ENCODE peak calls at places on chromosomes 2 and 18, in nine cellular contexts. P is mesendoderm, N is cardiac muscle cell, W is tibial artery, D is OCI-LY7, O is spleen, U is trophoblast cell, Q is prostate gland, S is IMR-90. B is an unnamed sample.

GRCh38 chr18:48801728-48802542 is 148.8 kb downstream of the SMAD7 start:
- DNase-seq in D (no peak), O (peak), S (no peak), W (peak), P (no peak), N (no peak), Q (no peak), U (peak), B (no peak)

GRCh38 chr2:453132-453531 is 165.2 kb upstream of the ALKAL2 start:
- DNase-seq in S (no peak), Q (no peak), P (no peak), W (no peak), O (no peak), U (no peak), N (no peak), D (no peak), B (no peak)

GRCh38 chr18:55575066-55575465 is 12.9 kb downstream of the TCF4 start:
- DNase-seq in P (no peak), W (no peak), D (no peak), S (no peak), U (no peak), O (no peak), Q (no peak), N (no peak), B (no peak)

GRCh38 chr2:16199882-16200590 is 259.7 kb downstream of the MYCN start:
- DNase-seq in S (no peak), O (no peak), Q (no peak), W (no peak), U (no peak), P (no peak), N (no peak), D (no peak), B (no peak)

GRCh38 chr2:136005462-136006205 is 20.2 kb upstream of the DARS1 start:
- DNase-seq in S (peak), P (no peak), D (peak), W (no peak), Q (no peak), U (no peak), N (no peak), O (no peak), B (no peak)

GRCh38 chr2:33552758-33553461 is 46.2 kb downstream of the FAM98A start:
- DNase-seq in W (no peak), O (no peak), D (no peak), U (peak), Q (no peak), N (peak), S (peak), P (no peak), B (no peak)

GRCh38 chr2:96663177-96663576 is 20.6 kb downstream of the FER1L5 start:
- DNase-seq in O (no peak), W (no peak), S (no peak), D (no peak), U (peak), P (no peak), Q (no peak), N (no peak), B (no peak)

GRCh38 chr2:26556309-26557243 is 78.7 kb upstream of the OTOF start:
- DNase-seq in Q (no peak), S (no peak), O (peak), W (peak), N (no peak), D (no peak), P (no peak), U (no peak), B (no peak)

GRCh38 chr2:224869601-224870000 is 153.4 kb upstream of the CCDC195 start:
- DNase-seq in Q (no peak), W (no peak), O (no peak), N (peak), P (no peak), U (no peak), D (no peak), S (peak), B (no peak)

GRCh38 chr2:181106229-181106628 is 125.8 kb downstream of the UBE2E3 start:
- DNase-seq in D (no peak), O (no peak), U (no peak), Q (no peak), W (no peak), N (no peak), S (no peak), P (peak), B (no peak)

GRCh38 chr2:223943561-223944008 is 1.6 kb downstream of the WDFY1 start:
- DNase-seq in O (no peak), U (peak), S (peak), D (no peak), W (no peak), N (peak), P (no peak), Q (no peak), B (no peak)

GRCh38 chr2:240209493-240209892 is 69.0 kb upstream of the OTOS start:
- DNase-seq in P (no peak), U (no peak), S (no peak), Q (no peak), D (no peak), W (peak), O (peak), N (no peak), B (no peak)

GRCh38 chr2:177906041-177906718 is 166.4 kb downstream of the PDE11A start:
- DNase-seq in O (peak), S (peak), N (peak), P (peak), W (no peak), Q (no peak), D (peak), U (peak), B (peak)

GRCh38 chr18:76450912-76451421 is 44.1 kb downstream of the ZNF516 start:
- DNase-seq in N (peak), S (peak), U (peak), P (peak), Q (no peak), O (peak), D (no peak), W (no peak), B (peak)

GRCh38 chr2:60446413-60447358 is 106.8 kb downstream of the BCL11A start:
- DNase-seq in O (no peak), N (no peak), D (peak), Q (no peak), W (no peak), P (no peak), S (no peak), U (no peak), B (no peak)

GRCh38 chr2:217645891-217646290 is 356.9 kb downstream of the TNS1 start:
- DNase-seq in W (no peak), S (peak), D (no peak), P (no peak), O (no peak), Q (no peak), N (peak), U (no peak), B (no peak)

GRCh38 chr2:109447811-109448210 is 166.0 kb downstream of the SEPTIN10 start:
- DNase-seq in W (peak), U (no peak), Q (no peak), P (no peak), S (no peak), N (no peak), D (no peak), O (peak), B (no peak)

GRCh38 chr2:7974086-7974485 is 707.8 kb upstream of the ID2 start:
- DNase-seq in O (no peak), N (no peak), D (no peak), Q (no peak), U (peak), W (no peak), P (no peak), S (no peak), B (no peak)

GRCh38 chr2:127097841-127098651 is 8.9 kb downstream of the BIN1 start:
- DNase-seq in Q (no peak), S (no peak), N (no peak), O (peak), W (no peak), D (no peak), P (no peak), U (no peak), B (no peak)

DNA sequence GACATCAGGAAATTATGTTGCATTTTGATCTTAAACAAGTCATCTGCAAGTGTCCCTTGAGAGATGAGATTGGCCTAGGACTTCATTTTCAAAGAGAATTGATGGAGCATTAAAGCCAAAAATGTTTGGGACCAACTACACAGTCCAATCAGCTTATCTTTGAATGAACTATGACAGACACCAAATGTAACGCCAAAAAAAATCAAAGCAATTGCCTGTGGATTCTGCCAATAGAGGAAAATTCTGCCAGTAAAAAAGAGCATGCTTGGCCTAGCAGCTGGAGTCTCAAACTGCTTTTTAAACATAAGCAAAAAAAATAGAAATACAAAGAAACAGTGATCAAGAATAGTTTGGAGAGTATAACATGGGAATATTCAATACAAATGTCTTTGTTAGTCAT is 594.5 kb upstream of the CHAC2 start:
- DNase-seq in U (no peak), O (no peak), Q (no peak), W (no peak), N (no peak), P (no peak), D (no peak), S (no peak), B (no peak)
- H3K27ac ChIP-seq in U (no peak), O (no peak), Q (no peak), W (no peak), N (no peak), P (no peak), D (no peak), S (no peak), B (no peak)

DNA sequence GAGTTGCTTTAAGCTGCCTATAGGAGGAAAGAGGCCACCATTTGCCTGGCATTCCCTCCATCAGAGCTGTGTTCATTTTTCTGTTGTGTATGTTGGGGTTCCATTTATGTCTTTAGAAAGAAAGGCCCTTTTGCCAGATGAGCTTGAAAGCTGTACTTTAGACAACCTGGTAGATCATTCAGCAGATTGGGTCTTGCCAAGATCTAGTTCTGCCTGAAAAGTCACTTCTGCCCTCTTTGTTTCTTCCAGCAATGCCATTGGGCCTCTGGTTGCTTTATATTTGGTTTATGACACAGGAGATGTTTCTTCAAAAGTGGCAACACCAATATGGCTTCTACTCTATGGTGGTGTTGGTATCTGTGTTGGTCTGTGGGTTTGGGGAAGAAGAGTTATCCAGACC is 14.4 kb downstream of the SLC20A1 start:
- DNase-seq in N (no peak), Q (no peak), O (no peak), P (no peak), W (no peak), U (no peak), D (no peak), S (no peak), B (no peak)
- H3K27ac ChIP-seq in N (no peak), Q (no peak), O (no peak), P (no peak), W (no peak), U (no peak), D (no peak), S (no peak), B (no peak)

GRCh38 chr2:160207804-160208661 is 8.0 kb upstream of the ITGB6 start:
- DNase-seq in O (peak), Q (peak), W (peak), S (peak), D (no peak), P (peak), N (peak), U (peak), B (no peak)

GRCh38 chr2:160207271-160207670 is 7.2 kb upstream of the ITGB6 start:
- DNase-seq in P (no peak), D (no peak), O (no peak), N (no peak), W (no peak), Q (no peak), U (peak), S (no peak), B (no peak)

GRCh38 chr2:160205511-160205910 is 5.4 kb upstream of the ITGB6 start:
- DNase-seq in N (peak), O (no peak), P (peak), W (peak), U (peak), S (peak), Q (peak), D (no peak), B (no peak)

GRCh38 chr2:160208662-160209229 is 8.7 kb upstream of the ITGB6 start:
- DNase-seq in W (no peak), S (no peak), N (no peak), Q (no peak), D (no peak), U (no peak), P (peak), O (no peak), B (no peak)

GRCh38 chr2:160206436-160206835 is 6.4 kb upstream of the ITGB6 start:
- DNase-seq in S (no peak), P (no peak), U (no peak), N (no peak), Q (no peak), O (no peak), W (no peak), D (no peak), B (no peak)
- H3K27ac ChIP-seq in S (no peak), P (no peak), U (peak), N (no peak), Q (no peak), O (no peak), W (peak), D (no peak), B (no peak)

DNA sequence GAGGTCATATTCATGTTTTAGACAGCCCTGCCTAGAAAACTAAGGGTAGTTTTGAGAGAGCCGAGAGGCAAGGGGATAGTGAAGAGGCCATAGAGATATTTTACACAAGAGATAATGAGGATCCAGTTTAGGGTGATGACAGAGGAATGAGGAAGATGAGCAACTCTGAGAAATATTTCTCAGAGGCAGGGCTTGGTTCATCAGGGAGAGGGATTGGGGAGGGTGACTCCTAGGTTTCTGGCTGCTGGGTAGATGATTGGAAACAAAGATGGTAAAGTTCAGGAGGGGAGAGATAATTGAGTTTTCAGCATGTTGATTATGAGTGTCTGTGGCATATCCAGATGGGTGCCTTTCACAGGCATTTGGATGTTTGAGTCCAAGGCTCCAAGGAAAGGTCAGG is 7.3 kb downstream of the MYL12B start:
- DNase-seq in W (no peak), N (no peak), Q (no peak), P (no peak), D (no peak), U (peak), O (no peak), S (no peak), B (no peak)
- H3K27ac ChIP-seq in W (no peak), N (no peak), Q (no peak), P (no peak), D (no peak), U (no peak), O (no peak), S (no peak), B (no peak)

DNA sequence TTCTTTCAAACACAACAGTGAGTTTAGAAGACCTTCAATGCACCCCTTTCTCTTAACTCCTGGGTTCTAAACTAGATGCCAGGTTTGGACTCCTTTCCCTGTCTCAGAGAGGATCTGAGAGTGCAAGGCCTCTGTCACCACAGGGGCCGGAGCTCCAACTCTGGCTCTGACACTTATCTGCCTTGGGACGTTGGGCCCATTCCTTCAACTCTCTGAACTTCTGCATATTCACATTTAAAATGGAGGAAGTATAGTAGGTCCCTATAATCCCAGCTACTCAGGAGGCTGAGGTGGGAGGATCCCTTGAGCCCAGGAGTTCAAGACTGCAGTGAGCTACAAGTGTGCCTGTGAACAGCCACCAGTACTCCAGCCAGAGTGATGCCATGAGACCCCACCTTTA is 44.1 kb upstream of the ZFP36L2 start:
- DNase-seq in U (no peak), D (no peak), S (no peak), N (no peak), Q (no peak), P (no peak), O (no peak), W (peak), B (no peak)
- H3K27ac ChIP-seq in U (no peak), D (no peak), S (no peak), N (no peak), Q (peak), P (no peak), O (peak), W (peak), B (no peak)

DNA sequence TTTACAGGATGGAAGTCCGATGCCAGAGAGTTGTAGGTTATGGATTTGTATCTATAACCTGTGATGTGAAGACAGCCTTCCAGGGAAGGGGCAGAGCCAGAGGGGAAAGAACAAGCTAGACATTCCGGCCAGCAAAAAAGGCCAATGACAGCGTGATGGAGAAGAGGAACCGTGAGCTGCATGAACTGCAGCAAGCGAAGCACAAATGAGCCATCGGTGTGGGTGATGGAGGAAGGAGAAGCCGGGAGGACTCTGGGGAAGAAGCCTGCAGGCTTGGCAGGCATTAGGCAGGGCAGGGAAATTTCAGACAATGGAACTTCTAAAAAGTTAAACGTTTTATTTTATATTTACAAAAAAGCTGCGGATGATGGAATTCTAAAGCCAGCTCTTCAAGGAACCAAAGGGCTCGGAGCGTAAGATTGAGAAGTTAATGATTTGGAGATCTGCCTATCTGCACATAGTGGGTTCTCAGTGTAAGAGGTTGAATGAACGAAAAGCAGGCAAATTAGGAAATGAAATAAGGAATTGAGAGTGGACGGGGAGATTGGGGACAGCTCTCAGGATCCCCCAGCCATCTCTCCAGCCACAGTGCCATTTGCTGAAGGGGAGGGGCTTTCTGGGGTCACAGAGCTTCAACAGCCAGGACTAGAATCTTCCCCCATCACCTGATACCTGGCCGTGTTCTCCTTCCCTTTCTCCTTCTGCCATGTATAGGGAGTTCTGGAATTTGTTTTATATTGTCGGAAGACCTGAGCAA is 28.4 kb downstream of the NGEF start:
- DNase-seq in P (no peak), W (peak), D (no peak), O (peak), N (no peak), Q (no peak), S (no peak), U (no peak), B (no peak)
- H3K27ac ChIP-seq in P (no peak), W (no peak), D (no peak), O (no peak), N (no peak), Q (no peak), S (no peak), U (no peak), B (no peak)

DNA sequence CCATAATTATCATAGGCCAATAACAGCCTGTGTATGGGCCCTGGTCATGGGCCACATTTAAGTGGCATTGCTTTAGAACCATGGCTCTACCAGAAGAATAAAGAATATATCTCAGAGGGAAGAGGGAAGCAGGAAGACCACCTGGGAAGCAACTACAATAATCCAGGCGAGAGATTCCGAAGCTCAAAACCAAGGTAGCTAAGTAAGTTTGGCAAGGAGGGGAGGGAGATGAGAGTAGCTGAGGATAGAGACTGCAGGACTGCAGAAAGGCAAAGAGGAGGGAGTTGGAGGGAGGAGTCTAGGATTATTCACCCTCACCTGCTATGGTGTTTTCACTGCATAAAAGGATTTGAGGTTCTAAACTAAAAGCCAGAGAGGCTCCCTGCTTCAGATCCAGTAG is 293.5 kb downstream of the SETBP1 start:
- DNase-seq in U (no peak), D (no peak), S (no peak), Q (no peak), O (no peak), P (peak), W (no peak), N (no peak), B (no peak)
- H3K27ac ChIP-seq in U (no peak), D (no peak), S (no peak), Q (no peak), O (no peak), P (no peak), W (no peak), N (no peak), B (no peak)